ENCODE peak calls at places on chromosomes 16 and 17, in nine cellular contexts. B, H, T, Y, A, V, D, F and K are unnamed samples.

GRCh38 chr17:855594-855993 is 73.4 kb downstream of the MRM3 start:
- DNase-seq in B (no peak), H (no peak), T (no peak), Y (no peak), A (no peak), V (no peak), D (no peak), F (no peak), K (no peak)

GRCh38 chr17:41775394-41776226 is 10.9 kb downstream of the JUP start:
- DNase-seq in B (no peak), H (peak; percentile 81), T (peak; percentile 81), Y (no peak), A (no peak), V (no peak), D (no peak), F (peak; percentile 58), K (no peak)

GRCh38 chr17:10135539-10136257 is 62.7 kb downstream of the GAS7 start:
- DNase-seq in B (peak; percentile 89), H (peak; percentile 22), T (peak; percentile 49), Y (no peak), A (peak; percentile 97), V (peak; percentile 34), D (no peak), F (no peak), K (peak; percentile 76)

GRCh38 chr17:6366144-6366755 is 68.7 kb downstream of the AIPL1 start:
- DNase-seq in B (no peak), H (no peak), T (no peak), Y (no peak), A (peak; percentile 89), V (no peak), D (no peak), F (peak; percentile 38), K (no peak)

GRCh38 chr17:80029235-80029974 is 6.3 kb downstream of the TBC1D16 start:
- DNase-seq in B (peak; percentile 96), H (no peak), T (peak; percentile 68), Y (no peak), A (peak; percentile 95), V (peak; percentile 77), D (peak; percentile 84), F (no peak), K (peak; percentile 97)

GRCh38 chr16:78984324-78984723 is 616.2 kb downstream of the MAF start:
- DNase-seq in B (no peak), H (peak; percentile 17), T (peak; percentile 27), Y (no peak), A (no peak), V (no peak), D (no peak), F (no peak), K (no peak)

GRCh38 chr16:19757026-19757425 is 39.0 kb downstream of the IQCK start:
- DNase-seq in B (no peak), H (no peak), T (no peak), Y (no peak), A (no peak), V (no peak), D (no peak), F (no peak), K (no peak)

GRCh38 chr17:10429416-10430045 is 7.8 kb upstream of the MYH8 start:
- DNase-seq in B (no peak), H (no peak), T (no peak), Y (no peak), A (no peak), V (no peak), D (no peak), F (no peak), K (no peak)

GRCh38 chr16:67294927-67295326 is 15.6 kb downstream of the PLEKHG4 start:
- DNase-seq in B (no peak), H (no peak), T (no peak), Y (no peak), A (no peak), V (no peak), D (no peak), F (no peak), K (no peak)

GRCh38 chr16:81703177-81704155 is 75.6 kb upstream of the PLCG2 start:
- DNase-seq in B (no peak), H (peak; percentile 92), T (no peak), Y (no peak), A (no peak), V (no peak), D (peak; percentile 87), F (no peak), K (no peak)

GRCh38 chr16:71945616-71946015 is 50.3 kb downstream of the IST1 start:
- DNase-seq in B (no peak), H (no peak), T (no peak), Y (no peak), A (no peak), V (no peak), D (no peak), F (no peak), K (no peak)
- TF ChIP-seq EP300 in B (no peak), H (no peak), T (no peak), Y (no peak), A (no peak), V (no peak), D (no peak), F (no peak), K (no peak)

DNA sequence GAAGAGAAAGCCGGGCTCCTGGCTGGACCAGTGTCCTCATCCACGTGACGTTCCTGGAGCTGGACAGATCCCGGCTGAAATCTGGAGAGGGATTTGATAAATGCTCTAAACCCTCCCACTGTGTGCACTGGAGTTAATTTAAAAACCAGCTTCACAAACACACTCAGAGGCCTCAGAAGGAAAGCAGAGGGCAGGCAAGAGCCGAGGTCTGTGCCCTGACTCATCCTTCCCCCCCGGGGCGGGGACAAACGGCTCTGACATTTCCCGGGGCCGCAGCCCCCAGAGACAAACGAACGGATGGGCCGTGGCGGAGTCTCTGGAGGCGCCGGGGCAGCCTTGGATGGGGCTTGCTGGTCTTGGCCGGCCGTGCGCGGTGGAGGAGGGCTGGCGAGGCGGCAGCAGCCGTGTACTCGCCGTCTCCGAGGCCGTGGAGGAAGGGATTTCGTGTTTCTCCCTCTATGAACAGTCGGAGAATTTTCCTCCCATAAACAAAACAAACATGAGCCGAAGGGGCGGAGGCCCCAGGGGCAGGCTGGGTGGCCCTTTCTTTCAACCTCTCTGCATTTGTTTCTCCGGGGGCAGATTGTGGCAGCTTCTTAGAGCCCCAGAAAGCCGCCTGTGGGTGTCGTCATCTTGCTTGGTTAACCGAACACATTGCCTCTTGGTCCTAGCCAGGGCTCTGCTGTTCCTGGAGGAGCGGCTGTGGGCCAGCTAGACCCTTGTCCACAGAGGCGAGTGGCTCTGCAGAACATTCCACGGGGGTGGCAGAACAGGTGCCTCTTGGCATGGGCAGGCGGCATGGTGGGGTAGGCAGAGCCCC is 94.3 kb downstream of the NTN1 start:
- DNase-seq in B (peak; percentile 86), H (peak; percentile 78), T (peak; percentile 48), Y (peak; percentile 31), A (no peak), V (peak; percentile 27), D (peak; percentile 13), F (peak; percentile 85), K (peak; percentile 65)
- TF ChIP-seq EP300 in B (no peak), H (no peak), T (no peak), Y (no peak), A (no peak), V (no peak), D (no peak), F (no peak), K (peak; percentile 63)

DNA sequence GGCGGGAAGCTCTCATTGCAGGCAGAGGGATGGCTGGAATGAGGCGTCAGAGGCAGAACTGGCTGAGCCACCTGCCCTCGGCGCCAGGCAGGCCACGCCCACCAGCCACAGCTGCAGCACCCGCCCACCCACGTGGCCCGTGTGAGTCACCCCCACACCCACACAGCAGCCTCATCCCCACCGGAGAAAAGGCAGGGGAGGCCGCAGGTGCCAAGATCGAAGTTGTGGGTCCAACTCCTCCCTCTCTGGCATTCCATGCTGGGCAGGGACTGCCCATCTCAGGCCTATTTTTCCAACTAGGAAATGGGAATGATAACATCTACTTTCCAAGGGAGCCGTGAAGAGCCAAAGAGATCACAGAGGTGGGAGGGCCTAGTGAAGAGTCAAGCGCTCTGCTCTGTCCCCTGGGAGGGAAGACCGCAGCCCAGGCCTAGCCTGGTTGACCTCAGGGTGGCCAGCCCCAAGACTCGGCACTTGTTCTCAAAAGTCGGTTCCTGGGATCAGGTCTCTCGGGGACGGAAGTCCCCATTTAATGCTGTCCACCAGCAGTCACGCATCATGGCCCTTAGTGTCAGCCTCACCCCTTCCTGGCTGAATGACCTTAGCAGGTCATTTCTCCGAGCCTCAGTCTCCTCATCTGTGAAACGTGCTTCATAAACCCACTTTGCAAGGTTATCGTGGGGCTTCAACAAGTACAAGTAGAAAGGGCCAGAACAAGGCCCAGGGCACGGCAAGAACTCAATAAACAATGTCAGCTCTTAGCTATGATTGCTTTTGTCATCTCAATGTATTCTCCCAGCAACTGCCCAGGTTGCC is at the start of gene TRPV3:
- DNase-seq in B (no peak), H (no peak), T (peak; percentile 84), Y (no peak), A (peak; percentile 87), V (peak; percentile 72), D (no peak), F (no peak), K (no peak)
- TF ChIP-seq EP300 in B (no peak), H (no peak), T (no peak), Y (no peak), A (no peak), V (no peak), D (no peak), F (no peak), K (no peak)

GRCh38 chr17:68290955-68291835 is at the start of the genes ARSG and SLC16A6:
- DNase-seq in B (no peak), H (peak; percentile 65), T (peak; percentile 63), Y (peak; percentile 92), A (no peak), V (peak; percentile 64), D (peak; percentile 68), F (peak; percentile 87), K (peak; percentile 23)

GRCh38 chr17:68288804-68289203 is 2.1 kb downstream of the SLC16A6 start:
- DNase-seq in B (no peak), H (peak; percentile 37), T (peak; percentile 11), Y (no peak), A (no peak), V (no peak), D (no peak), F (no peak), K (no peak)

GRCh38 chr17:68289936-68290267 is 1.0 kb downstream of the SLC16A6 start:
- DNase-seq in B (no peak), H (no peak), T (no peak), Y (no peak), A (no peak), V (no peak), D (no peak), F (no peak), K (no peak)

GRCh38 chr17:68289473-68289872 is 1.5 kb downstream of the SLC16A6 start:
- DNase-seq in B (no peak), H (no peak), T (no peak), Y (no peak), A (no peak), V (no peak), D (no peak), F (no peak), K (no peak)

DNA sequence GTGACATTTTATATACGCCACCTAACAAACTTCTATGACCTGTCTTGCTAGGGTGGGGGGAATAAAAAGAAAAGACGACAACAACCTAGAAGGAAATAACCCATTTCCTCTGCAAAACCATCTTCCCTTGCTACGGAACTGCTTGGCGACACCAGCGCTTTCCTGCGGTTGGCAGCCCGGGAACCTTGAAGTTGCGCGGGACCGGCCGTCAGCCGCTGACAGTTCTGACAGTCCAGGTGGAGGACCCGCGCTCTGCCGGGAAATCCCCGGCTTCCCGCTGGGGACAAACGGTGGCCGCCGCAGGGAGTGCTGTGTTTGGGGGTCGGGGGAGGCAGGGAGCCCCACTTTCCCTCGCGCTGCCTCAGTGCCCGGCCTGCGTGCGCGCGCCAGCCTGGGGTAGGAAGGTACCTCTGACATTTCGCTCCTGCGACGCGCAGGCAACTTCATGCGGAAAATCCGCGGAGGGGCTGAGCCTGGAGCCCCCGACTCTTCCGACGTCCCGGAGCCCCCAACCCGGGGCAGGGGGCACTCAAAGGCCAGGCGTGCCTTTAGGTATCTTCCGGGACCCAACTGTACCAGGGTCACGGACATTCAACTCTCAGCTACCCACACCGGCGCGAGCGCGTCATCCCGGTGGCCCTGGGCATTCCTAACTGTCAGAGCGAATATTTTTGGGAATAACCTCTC is 516 bp downstream of the SLC16A6 start:
- DNase-seq in B (no peak), H (no peak), T (peak; percentile 54), Y (peak; percentile 60), A (no peak), V (peak; percentile 31), D (peak; percentile 20), F (peak; percentile 71), K (no peak)
- TF ChIP-seq EP300 in B (no peak), H (no peak), T (no peak), Y (no peak), A (no peak), V (no peak), D (no peak), F (no peak), K (no peak)